ENCODE peak calls at places on chromosome 9, in six cellular contexts. F, J, G, L, Q and O are unnamed samples.

GRCh38 chr9:77521091-77521490 is 127.0 kb downstream of the GNA14 start:
- DNase-seq in F (no peak), J (no peak), G (no peak), L (no peak), Q (no peak), O (no peak)

GRCh38 chr9:79686381-79687130 is 114.8 kb downstream of the TLE4 start:
- DNase-seq in F (no peak), J (no peak), G (no peak), L (no peak), Q (peak), O (no peak)

GRCh38 chr9:129021091-129021490 is 7.0 kb downstream of the SH3GLB2 start:
- DNase-seq in F (no peak), J (no peak), G (no peak), L (no peak), Q (no peak), O (no peak)

GRCh38 chr9:134642385-134643181 is 980 bp downstream of the COL5A1 start:
- DNase-seq in F (peak), J (no peak), G (no peak), L (peak), Q (peak), O (peak)

GRCh38 chr9:135479469-135480052 is at the start of gene PPP1R26:
- DNase-seq in F (no peak), J (no peak), G (no peak), L (no peak), Q (no peak), O (no peak)

GRCh38 chr9:755454-756381 is 85.8 kb upstream of the DMRT1 start:
- DNase-seq in F (no peak), J (no peak), G (no peak), L (peak), Q (peak), O (no peak)

GRCh38 chr9:120534266-120534665 is 45.7 kb downstream of the CDK5RAP2 start:
- DNase-seq in F (no peak), J (no peak), G (no peak), L (no peak), Q (no peak), O (no peak)

GRCh38 chr9:113628621-113629020 is 165.1 kb downstream of the RGS3 start:
- DNase-seq in F (no peak), J (no peak), G (no peak), L (no peak), Q (no peak), O (no peak)

GRCh38 chr9:76458903-76459690 is at the start of gene GCNT1:
- DNase-seq in F (peak), J (peak), G (peak), L (peak), Q (peak), O (peak)

GRCh38 chr9:109277451-109277850 is 43.4 kb downstream of the EPB41L4B start:
- DNase-seq in F (no peak), J (no peak), G (peak), L (no peak), Q (no peak), O (no peak)

GRCh38 chr9:16516887-16517286 is 353.6 kb downstream of the BNC2 start:
- DNase-seq in F (no peak), J (no peak), G (no peak), L (no peak), Q (no peak), O (no peak)

GRCh38 chr9:123058834-123059233 is 25.4 kb downstream of the GPR21 start:
- DNase-seq in F (no peak), J (no peak), G (no peak), L (no peak), Q (peak), O (no peak)

GRCh38 chr9:128723352-128723865 is 518 bp downstream of the ZDHHC12 start:
- DNase-seq in F (no peak), J (no peak), G (no peak), L (no peak), Q (no peak), O (no peak)

GRCh38 chr9:129544766-129545165 is 76.1 kb downstream of the C9orf50 start:
- DNase-seq in F (no peak), J (no peak), G (no peak), L (no peak), Q (no peak), O (no peak)

GRCh38 chr9:134136117-134136996 is 475 bp downstream of the WDR5 start:
- DNase-seq in F (peak), J (peak), G (no peak), L (no peak), Q (peak), O (peak)

GRCh38 chr9:133003671-133004090 is 25.2 kb downstream of the GFI1B start:
- DNase-seq in F (peak), J (no peak), G (no peak), L (no peak), Q (no peak), O (peak)

GRCh38 chr9:116716441-116716840 is 29.3 kb downstream of the TRIM32 start:
- DNase-seq in F (no peak), J (no peak), G (no peak), L (no peak), Q (no peak), O (no peak)

GRCh38 chr9:123353041-123353440 is 3.0 kb upstream of the CRB2 start:
- DNase-seq in F (no peak), J (no peak), G (no peak), L (no peak), Q (no peak), O (no peak)

GRCh38 chr9:5557606-5558587 is 47.6 kb downstream of the PDCD1LG2 start:
- DNase-seq in F (no peak), J (peak), G (no peak), L (no peak), Q (peak), O (no peak)

GRCh38 chr9:72537671-72538070 is 16.3 kb downstream of the TMC1 start:
- DNase-seq in F (no peak), J (no peak), G (no peak), L (no peak), Q (no peak), O (no peak)

GRCh38 chr9:79765466-79765865 is 193.7 kb downstream of the TLE4 start:
- DNase-seq in F (no peak), J (no peak), G (no peak), L (no peak), Q (no peak), O (no peak)

GRCh38 chr9:78031271-78031825 is at the start of gene GNAQ:
- DNase-seq in F (peak), J (no peak), G (no peak), L (no peak), Q (peak), O (peak)

GRCh38 chr9:136075881-136076678 is 19.0 kb downstream of the NACC2 start:
- DNase-seq in F (no peak), J (peak), G (no peak), L (no peak), Q (no peak), O (no peak)

GRCh38 chr9:95246547-95246946 is 71.0 kb downstream of the FANCC start:
- DNase-seq in F (no peak), J (no peak), G (no peak), L (no peak), Q (no peak), O (no peak)

GRCh38 chr9:35749515-35750255 is 598 bp downstream of the RGP1 start:
- DNase-seq in F (peak), J (peak), G (peak), L (no peak), Q (peak), O (no peak)

GRCh38 chr9:84315278-84315877 is 25.2 kb downstream of the SLC28A3 start:
- DNase-seq in F (peak), J (peak), G (no peak), L (peak), Q (peak), O (peak)

GRCh38 chr9:93427655-93428379 is 23.7 kb upstream of the FAM120A start:
- DNase-seq in F (peak), J (no peak), G (no peak), L (no peak), Q (peak), O (no peak)

GRCh38 chr9:114611516-114612271 is 603 bp downstream of the TMEM268 start:
- DNase-seq in F (peak), J (peak), G (no peak), L (no peak), Q (peak), O (peak)

GRCh38 chr9:97412628-97413382 is 909 bp downstream of the TDRD7 start:
- DNase-seq in F (no peak), J (no peak), G (no peak), L (no peak), Q (no peak), O (no peak)

GRCh38 chr9:115414561-115414960 is 296.6 kb upstream of the TNC start:
- DNase-seq in F (no peak), J (no peak), G (no peak), L (no peak), Q (no peak), O (no peak)

GRCh38 chr9:110545705-110546104 is 33.8 kb downstream of the SVEP1 start:
- DNase-seq in F (no peak), J (no peak), G (no peak), L (no peak), Q (no peak), O (no peak)

GRCh38 chr9:105150991-105151685 is 93.3 kb upstream of the SLC44A1 start:
- DNase-seq in F (no peak), J (no peak), G (no peak), L (no peak), Q (no peak), O (no peak)